ENCODE peak calls at places on chromosomes 1 and 21, in nine cellular contexts. P, M, G, S, A, C, H, F and D are unnamed samples.

GRCh38 chr1:206714331-206715058 is 29.8 kb downstream of the MAPKAPK2 start:
- DNase-seq in P (no peak), M (no peak), G (no peak), S (no peak), A (no peak), C (no peak), H (peak), F (no peak), D (peak)

GRCh38 chr1:206713910-206714312 is 29.2 kb downstream of the MAPKAPK2 start:
- DNase-seq in P (no peak), M (no peak), G (no peak), S (no peak), A (no peak), C (no peak), H (no peak), F (no peak), D (no peak)

GRCh38 chr1:11571906-11572616 is 82.2 kb downstream of the FBXO2 start:
- DNase-seq in P (no peak), M (no peak), G (no peak), S (no peak), A (no peak), C (no peak), H (no peak), F (no peak), D (no peak)

GRCh38 chr1:151062738-151063371 is 2.7 kb downstream of the MLLT11 start:
- DNase-seq in P (no peak), M (no peak), G (no peak), S (no peak), A (no peak), C (no peak), H (no peak), F (no peak), D (no peak)

GRCh38 chr21:39041815-39042214 is 141.4 kb downstream of the PSMG1 start:
- DNase-seq in P (no peak), M (no peak), G (no peak), S (no peak), A (no peak), C (no peak), H (no peak), F (no peak), D (no peak)

GRCh38 chr1:48470506-48470905 is 1.5 kb downstream of the SPATA6 start:
- DNase-seq in P (no peak), M (no peak), G (no peak), S (no peak), A (peak), C (no peak), H (no peak), F (peak), D (peak)

GRCh38 chr1:185996211-185996610 is 262.0 kb downstream of the HMCN1 start:
- DNase-seq in P (no peak), M (no peak), G (no peak), S (no peak), A (peak), C (no peak), H (peak), F (peak), D (no peak)

GRCh38 chr1:10253755-10254154 is 43.4 kb downstream of the KIF1B start:
- DNase-seq in P (no peak), M (no peak), G (no peak), S (no peak), A (no peak), C (no peak), H (peak), F (no peak), D (no peak)

GRCh38 chr1:213687802-213688201 is 300.0 kb upstream of the PROX1 start:
- DNase-seq in P (no peak), M (no peak), G (no peak), S (no peak), A (no peak), C (no peak), H (no peak), F (no peak), D (no peak)